ENCODE peak calls at places on chromosome 2, in four cellular contexts. N is KG1, Z is fibroblast of pulmonary artery, V is sigmoid colon. C is an unnamed sample.

GRCh38 chr2:26640781-26641564 is at the start of gene CIB4:
- DNase-seq in N (no peak), Z (no peak), V (no peak), C (no peak)

GRCh38 chr2:179657068-179657467 is 204.3 kb downstream of the ZNF385B start:
- DNase-seq in N (no peak), Z (no peak), V (no peak), C (no peak)

GRCh38 chr2:230694241-230694640 is 18.4 kb upstream of the CAB39 start:
- DNase-seq in N (no peak), Z (no peak), V (no peak), C (no peak)

GRCh38 chr2:149877913-149878312 is 290.3 kb upstream of the MMADHC start:
- DNase-seq in N (no peak), Z (peak), V (no peak), C (no peak)

GRCh38 chr2:128495996-128496547 is 177.4 kb upstream of the HS6ST1 start:
- DNase-seq in N (no peak), Z (no peak), V (no peak), C (no peak)

GRCh38 chr2:202009019-202009481 is 24.6 kb upstream of the FZD7 start:
- DNase-seq in N (no peak), Z (no peak), V (no peak), C (no peak)

GRCh38 chr2:208279236-208279635 is 13.2 kb downstream of the PIKFYVE start:
- DNase-seq in N (no peak), Z (no peak), V (no peak), C (no peak)

GRCh38 chr2:142880275-142880674 is 2.8 kb downstream of the KYNU start:
- DNase-seq in N (no peak), Z (peak), V (no peak), C (no peak)

GRCh38 chr2:8488001-8488738 is 193.7 kb upstream of the ID2 start:
- DNase-seq in N (no peak), Z (peak), V (peak), C (no peak)

GRCh38 chr2:67917332-67918054 is 145.3 kb downstream of the C1D start:
- DNase-seq in N (no peak), Z (peak), V (no peak), C (peak)

C was measured in RWPE2.